ENCODE peak calls at places on chromosomes 11 and 22, in four cellular contexts. V, Z, J and S are unnamed samples.

GRCh38 chr11:12921580-12922157 is 87.4 kb upstream of the RASSF10 start:
- DNase-seq in Z (no peak), J (no peak), V (no peak), S (no peak)

GRCh38 chr11:64372802-64373597 is 14.0 kb downstream of the RPS6KA4 start:
- DNase-seq in V (no peak), J (no peak), Z (no peak), S (no peak)

GRCh38 chr11:19498986-19499669 is 213.5 kb upstream of the NAV2 start:
- DNase-seq in V (no peak), Z (peak; percentile 54), J (peak; percentile 30), S (no peak)

GRCh38 chr11:10824888-10825287 is 16.2 kb upstream of the EIF4G2 start:
- DNase-seq in J (no peak), V (peak; percentile 60), Z (no peak), S (no peak)

GRCh38 chr11:44016546-44017442 is 31.0 kb upstream of the ACCSL start:
- DNase-seq in Z (no peak), J (no peak), V (no peak), S (peak; percentile 40)

GRCh38 chr11:76246271-76246933 is 40.1 kb upstream of the WNT11 start:
- DNase-seq in Z (no peak), V (no peak), J (no peak), S (no peak)

GRCh38 chr11:116376547-116376946 is 396.2 kb downstream of the BUD13 start:
- DNase-seq in Z (no peak), V (no peak), J (no peak), S (no peak)

GRCh38 chr11:101428918-101429317 is 154.9 kb downstream of the TRPC6 start:
- DNase-seq in Z (peak; percentile 47), V (no peak), J (peak; percentile 34), S (no peak)

GRCh38 chr11:128859563-128860441 is 7.3 kb downstream of the KCNJ1 start:
- DNase-seq in J (peak; percentile 77), Z (peak; percentile 28), V (peak; percentile 77), S (no peak)

GRCh38 chr11:83042966-83043711 is 28.6 kb downstream of the RAB30 start:
- DNase-seq in J (peak; percentile 51), Z (peak; percentile 63), V (no peak), S (no peak)

GRCh38 chr22:38074181-38075104 is 9.5 kb downstream of the SLC16A8 start:
- DNase-seq in J (peak; percentile 65), Z (no peak), V (no peak), S (no peak)

GRCh38 chr11:60951909-60952741 is at the start of gene SLC15A3:
- DNase-seq in J (peak; percentile 55), Z (no peak), V (peak; percentile 92), S (no peak)

GRCh38 chr22:45540122-45540521 is 37.4 kb downstream of the FBLN1 start:
- DNase-seq in V (no peak), Z (no peak), J (no peak), S (no peak)

GRCh38 chr11:44611687-44612437 is 46.4 kb downstream of the CD82 start:
- DNase-seq in J (no peak), Z (no peak), V (peak; percentile 94), S (no peak)

GRCh38 chr11:47390084-47390760 is 11.9 kb upstream of the SPI1 start:
- DNase-seq in Z (no peak), V (no peak), J (no peak), S (no peak)

GRCh38 chr11:77438487-77438886 is 35.4 kb downstream of the PAK1 start:
- DNase-seq in V (no peak), Z (no peak), J (no peak), S (no peak)

GRCh38 chr11:34243620-34244493 is 114.0 kb downstream of the ABTB2 start:
- DNase-seq in J (peak; percentile 65), Z (peak; percentile 85), V (no peak), S (no peak)

GRCh38 chr22:30720263-30720837 is 25.7 kb downstream of the OSBP2 start:
- DNase-seq in J (no peak), V (no peak), Z (no peak), S (no peak)

GRCh38 chr11:78987748-78988147 is 413.1 kb upstream of the NARS2 start:
- DNase-seq in Z (no peak), J (no peak), V (no peak), S (no peak)

GRCh38 chr22:48376936-48377335 is 1450.7 kb downstream of the BRD1 start:
- DNase-seq in V (no peak), J (no peak), Z (no peak), S (peak; percentile 66)

GRCh38 chr11:15716550-15716949 is 601.8 kb downstream of the INSC start:
- DNase-seq in V (no peak), Z (peak; percentile 75), J (no peak), S (no peak)

GRCh38 chr11:84714316-84714780 is 912.8 kb downstream of the DLG2 start:
- DNase-seq in V (no peak), Z (peak; percentile 40), J (peak; percentile 5), S (no peak)

GRCh38 chr11:134915881-134916280 is 503.8 kb upstream of the B3GAT1 start:
- DNase-seq in V (no peak), J (no peak), Z (no peak), S (peak; percentile 57)

GRCh38 chr11:8080674-8081590 is at the start of gene TUB:
- DNase-seq in J (peak; percentile 27), V (no peak), Z (no peak), S (no peak)

GRCh38 chr11:44916797-44917196 is 33.9 kb downstream of the TP53I11 start:
- DNase-seq in V (no peak), Z (no peak), J (no peak), S (no peak)

GRCh38 chr11:115919341-115920086 is 415.3 kb upstream of the CADM1 start:
- DNase-seq in V (no peak), Z (no peak), J (no peak), S (no peak)

GRCh38 chr11:41281131-41281742 is 178.2 kb downstream of the LRRC4C start:
- DNase-seq in Z (peak; percentile 57), J (no peak), V (no peak), S (no peak)

GRCh38 chr11:74330065-74330858 is 18.8 kb upstream of the P4HA3 start:
- DNase-seq in Z (peak; percentile 63), V (no peak), J (peak; percentile 52), S (no peak)

GRCh38 chr22:43277091-43277490 is 66.1 kb downstream of the SCUBE1 start:
- DNase-seq in V (no peak), J (no peak), Z (no peak), S (no peak)

GRCh38 chr22:46776876-46777608 is 14.6 kb downstream of the TBC1D22A start:
- DNase-seq in V (no peak), J (no peak), Z (no peak), S (no peak)

GRCh38 chr11:75571625-75572024 is 9.6 kb downstream of the SERPINH1 start:
- DNase-seq in Z (no peak), J (no peak), V (no peak), S (no peak)

GRCh38 chr22:36701166-36701713 is 2.3 kb downstream of the CACNG2 start:
- DNase-seq in Z (no peak), V (no peak), J (no peak), S (no peak)

GRCh38 chr11:2175659-2176058 is 4.0 kb upstream of the TH start:
- DNase-seq in Z (peak; percentile 72), J (peak; percentile 38), V (no peak), S (no peak)

GRCh38 chr22:37409557-37409956 is 17.7 kb downstream of the ELFN2 start:
- DNase-seq in Z (no peak), V (no peak), J (no peak), S (no peak)

GRCh38 chr11:67054851-67055523 is 1.7 kb upstream of the RHOD start:
- DNase-seq in J (peak; percentile 83), V (no peak), Z (peak; percentile 95), S (no peak)

GRCh38 chr11:39681428-39681827 is 1778.0 kb downstream of the LRRC4C start:
- DNase-seq in J (no peak), Z (no peak), V (no peak), S (no peak)

GRCh38 chr11:11209967-11210366 is 143.1 kb downstream of the CSNK2A3 start:
- DNase-seq in J (no peak), Z (no peak), V (no peak), S (no peak)

GRCh38 chr11:37223962-37224361 is 625.9 kb upstream of the RAG2 start:
- DNase-seq in V (no peak), J (no peak), Z (no peak), S (no peak)

GRCh38 chr11:1122356-1123002 is 35.3 kb upstream of the MUC5AC start:
- DNase-seq in Z (no peak), V (no peak), J (no peak), S (peak; percentile 84)

DNA sequence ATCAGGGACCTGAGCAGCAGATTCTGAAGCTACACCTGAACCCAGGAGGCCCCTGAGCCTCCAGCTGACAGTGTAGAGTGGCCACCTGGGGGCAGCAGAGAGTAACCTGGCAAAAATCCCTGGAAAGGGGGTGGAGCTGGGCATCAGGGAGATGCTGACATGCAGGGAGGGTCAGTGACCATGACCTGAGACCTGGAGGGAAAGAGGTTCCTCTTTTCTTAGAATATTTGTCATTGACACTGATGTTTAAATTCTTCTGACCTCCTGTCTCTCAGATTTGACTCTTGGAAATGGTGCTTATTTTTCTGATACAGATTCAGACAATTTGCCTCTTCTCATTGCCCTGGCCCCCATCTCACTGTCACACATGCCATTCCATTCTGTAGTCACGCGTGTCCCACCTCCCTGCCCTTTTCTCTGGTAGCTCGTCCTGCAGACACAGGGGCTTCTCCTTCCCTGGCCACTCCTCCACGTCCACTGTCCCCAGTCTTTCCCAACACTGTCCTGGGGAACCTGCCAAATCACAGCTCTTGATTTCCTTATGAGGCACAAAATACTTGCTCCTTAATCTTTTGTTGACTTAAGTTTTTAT is 117.2 kb upstream of the IGLL5 start:
- DNase-seq in Z (no peak), J (peak; percentile 36), V (no peak), S (peak; percentile 80)
- TF ChIP-seq CTCF in Z (peak; percentile 71), J (peak; percentile 85), V (peak; percentile 67), S (peak; percentile 56)

GRCh38 chr11:17722000-17722643 is 2.8 kb downstream of the MYOD1 start:
- DNase-seq in Z (no peak), J (peak; percentile 25), V (no peak), S (no peak)
- TF ChIP-seq CTCF in Z (peak; percentile 59), J (peak; percentile 68), V (no peak), S (peak; percentile 36)

GRCh38 chr22:24772493-24773220 is 1.9 kb downstream of the PIWIL3 start:
- DNase-seq in Z (peak; percentile 15), J (peak; percentile 73), V (no peak), S (no peak)
- TF ChIP-seq CTCF in Z (peak; percentile 66), J (peak; percentile 65), V (no peak), S (peak; percentile 53)

DNA sequence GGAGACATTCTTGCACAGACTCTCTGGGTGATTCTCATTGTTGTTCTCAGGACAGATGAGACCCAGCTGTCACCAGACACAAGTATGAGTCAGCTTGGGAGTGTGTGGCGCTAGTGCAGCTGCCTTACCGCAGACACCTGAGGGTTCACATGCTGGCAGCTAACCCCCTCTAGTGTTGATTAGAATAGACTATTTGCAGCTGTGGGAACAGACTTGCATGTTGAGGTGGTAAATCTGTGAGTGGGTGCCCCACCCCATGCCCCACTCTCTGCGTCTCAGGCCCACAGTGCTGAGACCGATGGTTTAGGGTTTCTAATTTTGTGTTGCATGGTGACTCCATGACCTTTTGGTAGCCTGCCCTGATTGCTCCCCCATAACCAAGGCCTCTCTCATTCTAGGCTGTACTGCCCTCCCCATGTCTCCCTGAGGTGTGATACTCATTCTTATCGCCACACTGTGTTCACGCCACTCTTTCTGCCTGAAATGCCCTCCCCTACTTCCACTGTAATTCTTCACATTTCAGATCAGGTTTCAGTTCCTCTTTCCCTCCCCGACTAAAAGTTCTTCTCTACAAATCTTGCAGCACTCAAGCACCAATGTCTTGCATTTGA is 73.7 kb upstream of the KIRREL3 start:
- DNase-seq in Z (peak; percentile 19), J (peak; percentile 7), V (no peak), S (peak; percentile 65)
- TF ChIP-seq CTCF in Z (no peak), J (peak; percentile 24), V (no peak), S (peak; percentile 46)